ENCODE peak calls at places on chromosomes 5 and 9, in ten cellular contexts. V is gastrocnemius medialis, E is left ventricle myocardium inferior, B is body of pancreas, D is aorta, C is right cardiac atrium, W is SK-N-MC, G is ovary, L is stomach, K is mesenchymal stem cell. Q is an unnamed sample.
A peak's percentile ranks its signal among the peaks of the same experiment; 100 is the strongest.

GRCh38 chr5:118533923-118534322 is 454.4 kb downstream of the DTWD2 start:
- DNase-seq in W (no peak), C (no peak), K (no peak), V (no peak), G (no peak), E (no peak), L (no peak), D (no peak), B (no peak), Q (no peak)

GRCh38 chr5:173953528-173954090 is 35.4 kb upstream of the C5orf47 start:
- DNase-seq in W (no peak), B (no peak), K (peak; percentile 80), L (no peak), G (no peak), D (no peak), V (no peak), E (no peak), C (no peak), Q (no peak)

GRCh38 chr5:145062280-145062679 is 772.9 kb downstream of the PRELID2 start:
- DNase-seq in B (no peak), L (no peak), D (no peak), V (no peak), K (peak; percentile 66), W (no peak), E (no peak), G (no peak), C (no peak), Q (no peak)

GRCh38 chr5:145887976-145888574 is 15.3 kb upstream of the GRXCR2 start:
- DNase-seq in D (no peak), C (peak; percentile 12), K (peak; percentile 60), B (peak; percentile 67), V (no peak), W (no peak), L (peak; percentile 73), G (no peak), E (no peak), Q (no peak)

GRCh38 chr5:67619235-67619634 is 422.6 kb upstream of the CD180 start:
- DNase-seq in B (no peak), W (no peak), G (no peak), L (no peak), E (no peak), C (no peak), D (no peak), K (no peak), V (no peak), Q (no peak)

GRCh38 chr9:78881295-78881694 is 584.4 kb downstream of the PSAT1 start:
- DNase-seq in G (no peak), L (no peak), E (no peak), V (no peak), K (no peak), C (no peak), D (no peak), B (no peak), W (no peak), Q (no peak)

GRCh38 chr9:131282688-131283422 is 6.5 kb upstream of the FAM78A start:
- DNase-seq in E (peak; percentile 54), B (no peak), C (peak; percentile 43), V (peak; percentile 87), W (no peak), K (peak; percentile 37), D (no peak), G (no peak), L (no peak), Q (no peak)

GRCh38 chr9:21560281-21560745 is 78.2 kb upstream of the IFNE start:
- DNase-seq in C (no peak), D (peak; percentile 35), E (no peak), V (no peak), G (no peak), L (no peak), B (no peak), K (no peak), W (no peak), Q (no peak)

GRCh38 chr5:177312649-177313181 is 1.0 kb upstream of the MXD3 start:
- DNase-seq in E (no peak), K (no peak), D (peak; percentile 74), G (no peak), W (no peak), V (no peak), B (no peak), L (no peak), C (no peak), Q (peak; percentile 56)

GRCh38 chr5:177310757-177311173 is 933 bp downstream of the MXD3 start:
- DNase-seq in L (no peak), E (no peak), G (no peak), C (no peak), B (no peak), D (peak; percentile 73), K (peak; percentile 43), V (no peak), W (no peak), Q (peak; percentile 62)

GRCh38 chr5:177310332-177310731 is 1.4 kb downstream of the MXD3 start:
- DNase-seq in B (no peak), W (no peak), V (peak; percentile 17), L (no peak), C (no peak), G (no peak), K (no peak), D (peak; percentile 76), E (no peak), Q (no peak)

GRCh38 chr5:177311723-177312648 is at the start of gene MXD3:
- DNase-seq in G (peak; percentile 97), E (peak; percentile 98), L (peak; percentile 98), C (peak; percentile 98), D (peak; percentile 98), K (peak; percentile 94), V (peak; percentile 97), W (peak; percentile 89), B (peak; percentile 97), Q (peak; percentile 98)

DNA sequence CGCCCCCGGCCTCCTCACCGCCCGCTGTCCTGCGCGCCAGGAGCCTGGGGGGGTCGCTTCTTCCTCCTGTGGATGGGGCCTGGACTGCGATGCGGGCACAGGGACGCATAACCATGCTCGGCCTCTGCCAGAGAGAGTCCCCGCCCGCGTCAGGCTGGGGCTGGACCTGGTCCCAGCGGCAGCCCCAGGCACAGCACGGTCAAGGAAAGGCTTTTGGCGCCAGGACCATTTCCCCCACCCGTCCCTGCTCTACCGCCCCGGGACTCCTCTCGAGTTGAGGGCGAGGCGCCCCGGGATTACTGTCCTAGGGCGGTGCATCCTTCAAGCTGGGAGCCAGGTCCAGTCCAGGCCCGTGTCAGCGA is 356 bp downstream of the MXD3 start:
- DNase-seq in G (no peak), V (no peak), E (no peak), C (no peak), W (no peak), L (no peak), B (no peak), K (peak; percentile 41), D (no peak), Q (no peak)
- H3K27ac ChIP-seq in G (no peak overlapping the region), V (peak overlapping the region; percentile 83), E (no peak overlapping the region), C (no peak overlapping the region), W (no peak overlapping the region), L (peak overlapping the region; percentile 7), B (peak overlapping the region; percentile 30), K (no peak overlapping the region), D (no peak overlapping the region), Q (peak overlapping the region; percentile 60)

GRCh38 chr5:151068189-151068570 is 12.7 kb downstream of the TNIP1 start:
- DNase-seq in K (peak; percentile 81), V (no peak), D (no peak), E (no peak), L (no peak), W (no peak), C (no peak), G (no peak), B (no peak), Q (no peak)

GRCh38 chr5:151068571-151069197 is 12.2 kb downstream of the TNIP1 start:
- DNase-seq in B (no peak), D (no peak), C (no peak), L (no peak), G (no peak), E (no peak), V (peak; percentile 83), W (no peak), K (peak; percentile 55), Q (no peak)

GRCh38 chr5:151065609-151066008 is 15.2 kb downstream of the TNIP1 start:
- DNase-seq in V (no peak), B (no peak), C (no peak), D (no peak), G (no peak), K (no peak), L (no peak), E (no peak), W (no peak), Q (no peak)

GRCh38 chr5:151066920-151067319 is 13.9 kb downstream of the TNIP1 start:
- DNase-seq in G (no peak), V (no peak), W (no peak), E (no peak), D (no peak), K (no peak), L (no peak), B (no peak), C (no peak), Q (no peak)

DNA sequence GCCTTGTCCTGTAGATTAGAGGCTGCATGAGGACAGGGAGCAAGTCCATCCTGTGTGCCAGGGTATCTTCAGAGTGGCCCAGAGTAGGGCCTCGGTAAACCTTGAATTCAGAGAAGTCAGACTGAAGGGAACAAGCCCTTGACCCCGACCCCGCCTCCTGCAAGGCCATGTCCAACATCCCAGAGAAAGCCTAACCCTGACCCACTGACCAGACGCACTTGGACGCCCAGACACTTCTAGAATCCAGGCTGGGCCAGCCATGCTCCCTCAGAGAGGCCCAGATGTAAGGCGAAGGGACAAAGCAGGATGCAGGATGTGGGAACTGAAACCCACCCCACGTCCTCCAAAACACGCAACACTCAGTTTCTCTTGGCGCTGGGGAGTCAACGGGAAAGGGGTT is 13.2 kb downstream of the TNIP1 start:
- DNase-seq in C (no peak), W (no peak), E (no peak), V (no peak), G (no peak), B (no peak), K (no peak), D (no peak), L (no peak), Q (no peak)
- H3K27ac ChIP-seq in C (no peak overlapping the region), W (no peak overlapping the region), E (peak overlapping the region; percentile 82), V (peak overlapping the region; percentile 91), G (no peak overlapping the region), B (no peak overlapping the region), K (peak overlapping the region; percentile 85), D (no peak overlapping the region), L (peak overlapping the region; percentile 64), Q (no peak overlapping the region)

DNA sequence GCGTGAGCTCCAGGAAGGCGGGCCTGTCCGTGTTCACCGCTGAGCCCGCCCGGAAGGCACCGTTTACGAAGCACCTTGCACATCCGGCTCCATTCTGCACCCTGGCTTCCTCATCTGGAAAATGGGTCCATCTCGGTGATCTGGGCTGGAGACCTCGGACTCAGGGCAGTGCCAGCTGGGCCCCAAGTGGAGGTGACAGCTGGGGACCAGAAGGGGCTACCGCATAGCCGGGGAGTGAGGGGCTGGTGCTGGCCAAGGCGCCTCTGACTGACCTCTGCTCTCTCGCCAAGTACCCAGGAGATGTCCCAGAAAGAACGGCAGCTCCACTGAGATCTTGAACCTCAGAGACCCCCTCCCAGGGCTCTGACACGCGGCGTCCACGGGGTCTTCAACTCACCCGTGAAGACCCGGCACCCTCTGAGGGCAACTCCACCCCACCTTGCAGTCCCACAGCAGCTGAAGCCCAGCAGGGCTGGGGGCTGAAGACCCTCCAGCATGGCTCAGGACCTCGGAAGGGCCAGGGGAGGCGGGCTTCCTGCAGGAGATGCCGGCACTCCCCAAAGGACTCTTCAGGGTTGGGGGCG is 52.3 kb upstream of the NKD2 start:
- DNase-seq in B (no peak), L (no peak), E (no peak), V (no peak), K (no peak), G (no peak), W (no peak), D (no peak), C (no peak), Q (no peak)
- H3K27ac ChIP-seq in B (peak overlapping the region; percentile 39), L (no peak overlapping the region), E (peak overlapping the region; percentile 27), V (no peak overlapping the region), K (no peak overlapping the region), G (no peak overlapping the region), W (peak overlapping the region; percentile 60), D (no peak overlapping the region), C (no peak overlapping the region), Q (no peak overlapping the region)

GRCh38 chr5:160290751-160291150 is 21.6 kb downstream of the CCNJL start:
- DNase-seq in B (no peak), K (no peak), V (no peak), W (no peak), L (no peak), G (no peak), D (no peak), C (no peak), E (no peak), Q (no peak)

GRCh38 chr5:160289721-160290120 is 22.6 kb downstream of the CCNJL start:
- DNase-seq in E (no peak), C (no peak), W (no peak), V (no peak), D (no peak), G (no peak), L (peak; percentile 54), B (no peak), K (no peak), Q (no peak)

GRCh38 chr5:160287378-160288051 is 24.8 kb downstream of the CCNJL start:
- DNase-seq in L (peak; percentile 92), K (peak; percentile 67), W (no peak), D (peak; percentile 85), C (peak; percentile 83), G (peak; percentile 45), V (no peak), B (peak; percentile 62), E (peak; percentile 82), Q (no peak)

GRCh38 chr5:160291467-160291866 is 20.9 kb downstream of the CCNJL start:
- DNase-seq in V (no peak), W (no peak), K (no peak), E (no peak), D (no peak), L (peak; percentile 25), B (no peak), C (no peak), G (no peak), Q (no peak)

DNA sequence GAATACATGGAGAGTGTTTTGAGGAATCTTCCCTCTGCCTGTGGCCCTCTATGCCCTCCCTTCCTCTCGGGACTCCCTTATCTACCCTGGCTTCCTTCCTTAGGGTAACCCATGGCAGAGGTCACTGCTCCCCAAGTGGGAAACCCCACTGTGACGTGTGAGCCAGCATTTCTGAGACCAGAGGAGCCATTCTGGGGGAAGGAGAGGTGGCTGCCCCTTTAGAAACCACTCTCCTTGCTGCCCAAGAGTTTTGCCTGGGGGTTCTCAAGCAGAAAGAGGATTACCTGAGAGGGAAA is 23.1 kb downstream of the CCNJL start:
- DNase-seq in K (no peak), W (no peak), D (no peak), C (no peak), G (no peak), E (no peak), B (no peak), V (no peak), L (no peak), Q (no peak)
- H3K27ac ChIP-seq in K (no peak overlapping the region), W (no peak overlapping the region), D (no peak overlapping the region), C (peak overlapping the region; percentile 73), G (no peak overlapping the region), E (peak overlapping the region; percentile 92), B (no peak overlapping the region), V (no peak overlapping the region), L (peak overlapping the region; percentile 64), Q (no peak overlapping the region)

Q was measured in sigmoid colon.